ENCODE peak calls at places on chromosomes 5 and 9, in four cellular contexts. Z, J, K and S are unnamed samples.

GRCh38 chr5:143395638-143396352 is 7.7 kb downstream of the NR3C1 start:
- DNase-seq in Z (no peak), J (no peak), K (no peak), S (no peak)

GRCh38 chr9:133050142-133050541 is 11.6 kb upstream of the CEL start:
- DNase-seq in Z (no peak), J (no peak), K (no peak), S (peak; percentile 16)

GRCh38 chr9:99000480-99001395 is 57.0 kb downstream of the COL15A1 start:
- DNase-seq in Z (peak; percentile 17), J (peak; percentile 23), K (peak; percentile 70), S (peak; percentile 85)

GRCh38 chr5:82522912-82523311 is 244.8 kb upstream of the RPS23 start:
- DNase-seq in Z (peak; percentile 6), J (no peak), K (no peak), S (no peak)

GRCh38 chr9:94449486-94449885 is 105.4 kb upstream of the PCAT7 start:
- DNase-seq in Z (no peak), J (no peak), K (no peak), S (no peak)

GRCh38 chr5:107300928-107301327 is 369.8 kb downstream of the EFNA5 start:
- DNase-seq in Z (no peak), J (no peak), K (no peak), S (no peak)

GRCh38 chr9:81787747-81788632 is 98.6 kb upstream of the TLE1 start:
- DNase-seq in Z (peak; percentile 73), J (no peak), K (peak; percentile 80), S (peak; percentile 87)

GRCh38 chr9:78694950-78695349 is 398.0 kb downstream of the PSAT1 start:
- DNase-seq in Z (no peak), J (no peak), K (no peak), S (no peak)

GRCh38 chr9:128706045-128706444 is 3.7 kb downstream of the PKN3 start:
- DNase-seq in Z (no peak), J (no peak), K (no peak), S (no peak)

GRCh38 chr5:172149073-172149472 is 39.0 kb downstream of the STK10 start:
- DNase-seq in Z (no peak), J (no peak), K (no peak), S (peak; percentile 89)

GRCh38 chr9:132849168-132849831 is 28.8 kb downstream of the AK8 start:
- DNase-seq in Z (no peak), J (no peak), K (no peak), S (no peak)

GRCh38 chr9:97853844-97854695 is 1.0 kb downstream of the FOXE1 start:
- DNase-seq in Z (no peak), J (no peak), K (peak; percentile 87), S (peak; percentile 33)

GRCh38 chr9:90014421-90014820 is 409.6 kb downstream of the GADD45G start:
- DNase-seq in Z (no peak), J (no peak), K (no peak), S (no peak)

GRCh38 chr9:133943036-133943780 is 48.9 kb downstream of the VAV2 start:
- DNase-seq in Z (no peak), J (no peak), K (no peak), S (no peak)

GRCh38 chr5:58224661-58225060 is 235.2 kb downstream of the PLK2 start:
- DNase-seq in Z (no peak), J (no peak), K (no peak), S (no peak)

GRCh38 chr5:61200582-61201155 is 38.4 kb upstream of the SMIM15 start:
- DNase-seq in Z (no peak), J (peak; percentile 51), K (no peak), S (peak; percentile 26)

GRCh38 chr5:180349391-180349790 is 3.7 kb downstream of the GFPT2 start:
- DNase-seq in Z (no peak), J (no peak), K (no peak), S (no peak)

GRCh38 chr5:170986598-170986997 is 124.8 kb downstream of the RANBP17 start:
- DNase-seq in Z (no peak), J (no peak), K (peak; percentile 35), S (peak; percentile 42)

GRCh38 chr5:159212667-159213462 is 3.5 kb upstream of the RNF145 start:
- DNase-seq in Z (no peak), J (no peak), K (no peak), S (no peak)

GRCh38 chr5:88254320-88254719 is 14.3 kb downstream of the TMEM161B start:
- DNase-seq in Z (no peak), J (no peak), K (no peak), S (no peak)

GRCh38 chr5:66660401-66660800 is 64.2 kb downstream of the MAST4 start:
- DNase-seq in Z (no peak), J (no peak), K (no peak), S (no peak)

GRCh38 chr5:85646036-85646435 is 971.7 kb upstream of the COX7C start:
- DNase-seq in Z (no peak), J (no peak), K (no peak), S (no peak)

GRCh38 chr9:120484162-120484561 is 95.8 kb downstream of the CDK5RAP2 start:
- DNase-seq in Z (no peak), J (no peak), K (no peak), S (no peak)

GRCh38 chr5:163386352-163386751 is 51.0 kb upstream of the CCNG1 start:
- DNase-seq in Z (no peak), J (no peak), K (no peak), S (no peak)

GRCh38 chr9:123335227-123335985 is 20.6 kb upstream of the CRB2 start:
- DNase-seq in Z (no peak), J (no peak), K (no peak), S (peak; percentile 63)

GRCh38 chr5:54651482-54652076 is 134.0 kb downstream of the SNX18 start:
- DNase-seq in Z (no peak), J (no peak), K (no peak), S (peak; percentile 41)

GRCh38 chr5:166561759-166562158 is 1729.7 kb upstream of the WWC1 start:
- DNase-seq in Z (no peak), J (no peak), K (no peak), S (no peak)

GRCh38 chr5:138986186-138986775 is 111.1 kb upstream of the LRRTM2 start:
- DNase-seq in Z (no peak), J (no peak), K (no peak), S (no peak)

GRCh38 chr9:95363051-95363841 is 45.7 kb upstream of the FANCC start:
- DNase-seq in Z (no peak), J (no peak), K (no peak), S (peak; percentile 33)

GRCh38 chr9:103483471-103484096 is 488.5 kb downstream of the CYLC2 start:
- DNase-seq in Z (no peak), J (no peak), K (no peak), S (no peak)

GRCh38 chr9:115154969-115155534 is 37.1 kb upstream of the TNC start:
- DNase-seq in Z (no peak), J (no peak), K (no peak), S (no peak)

GRCh38 chr9:70470050-70471015 is 55.9 kb upstream of the KLF9 start:
- DNase-seq in Z (peak; percentile 90), J (no peak), K (peak; percentile 26), S (no peak)

GRCh38 chr5:96624631-96625030 is 37.5 kb upstream of the CAST start:
- DNase-seq in Z (no peak), J (no peak), K (peak; percentile 49), S (no peak)

GRCh38 chr5:65984098-65984885 is 57.9 kb downstream of the ERBIN start:
- DNase-seq in Z (no peak), J (no peak), K (no peak), S (no peak)

GRCh38 chr9:108675708-108676107 is 180.1 kb downstream of the ACTL7B start:
- DNase-seq in Z (no peak), J (no peak), K (no peak), S (no peak)

GRCh38 chr5:150589791-150590601 is 50.5 kb upstream of the SYNPO start:
- DNase-seq in Z (peak; percentile 69), J (peak; percentile 56), K (no peak), S (peak; percentile 62)
- TF ChIP-seq SMC3 in Z (peak; percentile 87), J (peak; percentile 42), K (no peak), S (peak; percentile 50)

DNA sequence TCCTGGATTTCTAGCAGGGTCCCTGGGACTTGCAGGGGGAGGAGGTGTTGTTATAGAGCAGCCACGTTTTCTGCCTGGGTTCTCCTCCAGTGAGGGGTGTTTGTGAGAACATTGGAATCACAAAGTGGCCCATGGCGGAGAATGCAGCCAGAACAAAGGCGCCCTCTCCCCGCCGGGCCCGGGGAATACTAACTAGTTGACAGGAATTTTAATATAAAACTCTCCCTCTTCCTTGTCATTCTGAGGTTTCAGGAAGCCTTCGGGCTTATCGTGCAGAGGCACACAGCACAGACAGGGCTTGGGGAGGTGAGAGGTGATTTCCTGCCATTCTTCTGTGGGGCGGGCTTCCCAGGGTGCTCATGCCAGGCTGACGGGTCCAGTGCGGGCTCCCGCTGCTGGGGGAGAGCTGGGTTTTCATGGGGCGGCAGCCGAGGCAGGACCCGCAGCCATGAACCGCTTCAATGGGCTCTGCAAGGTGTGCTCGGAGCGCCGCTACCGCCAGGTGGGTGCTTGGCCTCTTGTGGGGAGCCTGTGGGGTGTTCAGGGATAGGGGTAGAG is 37.7 kb downstream of the RGS3 start:
- DNase-seq in Z (no peak), J (no peak), K (no peak), S (no peak)
- TF ChIP-seq SMC3 in Z (no peak), J (no peak), K (no peak), S (no peak)

GRCh38 chr5:111699324-111699723 is 57.7 kb downstream of the NREP start:
- DNase-seq in Z (no peak), J (no peak), K (no peak), S (no peak)
- TF ChIP-seq SMC3 in Z (no peak), J (no peak), K (no peak), S (no peak)

DNA sequence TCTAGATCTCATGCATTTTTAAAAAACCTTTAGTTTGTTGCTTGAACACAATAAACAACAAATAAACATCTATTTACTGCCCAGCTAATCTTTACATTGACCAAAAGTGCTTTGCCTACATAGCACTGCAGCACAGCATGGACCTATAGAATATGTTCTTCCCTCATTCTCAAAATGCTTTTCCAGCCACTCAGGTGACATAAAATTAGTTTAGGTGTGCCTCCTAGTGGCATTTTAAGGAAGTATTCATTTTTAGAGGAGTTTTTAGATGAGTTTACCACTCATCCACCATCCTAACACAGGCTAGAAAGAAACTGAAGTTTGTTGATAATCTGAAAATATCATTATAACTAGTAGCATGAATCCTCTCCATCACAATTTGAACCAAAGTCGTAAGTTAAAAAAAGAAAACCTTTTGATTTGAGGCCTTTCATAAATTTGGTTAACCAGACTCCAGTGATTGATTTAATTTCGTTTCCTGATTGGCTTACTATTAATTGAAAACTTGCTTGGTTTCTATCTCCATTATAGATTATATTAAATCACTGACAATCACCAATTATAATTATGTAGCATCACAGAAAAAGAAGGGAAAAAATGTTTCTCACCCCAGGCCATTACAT is 12.6 kb downstream of the PLGRKT start:
- DNase-seq in Z (peak; percentile 20), J (peak; percentile 30), K (peak; percentile 59), S (no peak)
- TF ChIP-seq SMC3 in Z (peak; percentile 38), J (peak; percentile 69), K (peak; percentile 74), S (peak; percentile 40)

GRCh38 chr5:1725641-1726468 is 73.8 kb downstream of the MRPL36 start:
- DNase-seq in Z (no peak), J (no peak), K (no peak), S (no peak)
- TF ChIP-seq SMC3 in Z (no peak), J (no peak), K (no peak), S (no peak)

GRCh38 chr5:69271376-69271775 is 36.7 kb downstream of the CDK7 start:
- DNase-seq in Z (no peak), J (no peak), K (peak; percentile 48), S (peak; percentile 60)
- TF ChIP-seq SMC3 in Z (no peak), J (no peak), K (no peak), S (no peak)

GRCh38 chr5:154273028-154273617 is 82.6 kb downstream of the GALNT10 start:
- DNase-seq in Z (no peak), J (no peak), K (peak; percentile 44), S (peak; percentile 21)
- TF ChIP-seq SMC3 in Z (no peak), J (no peak), K (no peak), S (no peak)